ENCODE peak calls at places on chromosomes 4 and X, in ten cellular contexts. One of them, this sample, is unnamed. For H3K36me3, the result is how much of the 10 kb centered on the place peaks cover.

GRCh38 chrX:19840899-19841648 is 46.3 kb downstream of the SH3KBP1 start:
- DNase-seq in esophagus muscularis mucosa: no peak
- DNase-seq in cardiac muscle cell: no peak
- DNase-seq in endodermal cell: peak
- DNase-seq in bronchial epithelial cell: no peak
- DNase-seq in tibial nerve: no peak
- DNase-seq in GM06990: no peak
- DNase-seq in right atrium auricular region: no peak
- DNase-seq in OCI-LY7: peak
- DNase-seq in psoas muscle: no peak
- DNase-seq in this sample: no peak

GRCh38 chrX:133151320-133151719 is 54.4 kb upstream of the USP26 start:
- DNase-seq in cardiac muscle cell: no peak
- DNase-seq in bronchial epithelial cell: peak
- DNase-seq in psoas muscle: no peak
- DNase-seq in tibial nerve: no peak
- DNase-seq in OCI-LY7: no peak
- DNase-seq in endodermal cell: no peak
- DNase-seq in GM06990: no peak
- DNase-seq in right atrium auricular region: no peak
- DNase-seq in esophagus muscularis mucosa: no peak
- DNase-seq in this sample: no peak

GRCh38 chr4:147362868-147363440 is 117.9 kb upstream of the EDNRA start:
- DNase-seq in esophagus muscularis mucosa: no peak
- DNase-seq in tibial nerve: peak
- DNase-seq in psoas muscle: peak
- DNase-seq in OCI-LY7: no peak
- DNase-seq in bronchial epithelial cell: peak
- DNase-seq in right atrium auricular region: peak
- DNase-seq in endodermal cell: no peak
- DNase-seq in cardiac muscle cell: peak
- DNase-seq in GM06990: no peak
- DNase-seq in this sample: no peak

GRCh38 chrX:153477039-153477438 is 6.7 kb upstream of the HAUS7 start:
- DNase-seq in tibial nerve: no peak
- DNase-seq in esophagus muscularis mucosa: no peak
- DNase-seq in GM06990: no peak
- DNase-seq in bronchial epithelial cell: no peak
- DNase-seq in endodermal cell: no peak
- DNase-seq in cardiac muscle cell: no peak
- DNase-seq in psoas muscle: peak
- DNase-seq in right atrium auricular region: no peak
- DNase-seq in OCI-LY7: no peak
- DNase-seq in this sample: no peak

GRCh38 chr4:137312257-137312656 is 220.0 kb downstream of the PCDH18 start:
- DNase-seq in endodermal cell: no peak
- DNase-seq in esophagus muscularis mucosa: no peak
- DNase-seq in cardiac muscle cell: no peak
- DNase-seq in right atrium auricular region: no peak
- DNase-seq in tibial nerve: no peak
- DNase-seq in GM06990: no peak
- DNase-seq in OCI-LY7: no peak
- DNase-seq in psoas muscle: no peak
- DNase-seq in bronchial epithelial cell: peak
- DNase-seq in this sample: no peak

GRCh38 chr4:145438298-145438697 is 43.4 kb upstream of the SMAD1 start:
- DNase-seq in endodermal cell: no peak
- DNase-seq in psoas muscle: no peak
- DNase-seq in bronchial epithelial cell: no peak
- DNase-seq in esophagus muscularis mucosa: no peak
- DNase-seq in OCI-LY7: no peak
- DNase-seq in right atrium auricular region: no peak
- DNase-seq in cardiac muscle cell: no peak
- DNase-seq in tibial nerve: no peak
- DNase-seq in GM06990: no peak
- DNase-seq in this sample: no peak

GRCh38 chr4:106569151-106570029 is 200.8 kb upstream of the GIMD1 start:
- DNase-seq in cardiac muscle cell: no peak
- DNase-seq in tibial nerve: no peak
- DNase-seq in right atrium auricular region: no peak
- DNase-seq in psoas muscle: no peak
- DNase-seq in GM06990: no peak
- DNase-seq in OCI-LY7: no peak
- DNase-seq in bronchial epithelial cell: peak
- DNase-seq in esophagus muscularis mucosa: no peak
- DNase-seq in endodermal cell: no peak
- DNase-seq in this sample: no peak

GRCh38 chr4:188551156-188551555 is 411.9 kb downstream of the TRIML1 start:
- DNase-seq in cardiac muscle cell: no peak
- DNase-seq in OCI-LY7: no peak
- DNase-seq in esophagus muscularis mucosa: no peak
- DNase-seq in tibial nerve: no peak
- DNase-seq in right atrium auricular region: no peak
- DNase-seq in bronchial epithelial cell: no peak
- DNase-seq in endodermal cell: no peak
- DNase-seq in psoas muscle: no peak
- DNase-seq in GM06990: no peak
- DNase-seq in this sample: no peak

GRCh38 chr4:189313861-189314513 is 626.7 kb upstream of the FRG1 start:
- DNase-seq in right atrium auricular region: no peak
- DNase-seq in cardiac muscle cell: no peak
- DNase-seq in psoas muscle: no peak
- DNase-seq in esophagus muscularis mucosa: no peak
- DNase-seq in OCI-LY7: no peak
- DNase-seq in endodermal cell: no peak
- DNase-seq in GM06990: no peak
- DNase-seq in tibial nerve: no peak
- DNase-seq in bronchial epithelial cell: no peak
- DNase-seq in this sample: no peak

GRCh38 chr4:101527186-101527585 is 179.9 kb upstream of the PPP3CA start:
- DNase-seq in tibial nerve: no peak
- DNase-seq in right atrium auricular region: no peak
- DNase-seq in cardiac muscle cell: no peak
- DNase-seq in endodermal cell: no peak
- DNase-seq in psoas muscle: no peak
- DNase-seq in GM06990: peak
- DNase-seq in bronchial epithelial cell: peak
- DNase-seq in esophagus muscularis mucosa: no peak
- DNase-seq in OCI-LY7: no peak
- DNase-seq in this sample: no peak

GRCh38 chr4:104025251-104025650 is 305.5 kb upstream of the TACR3 start:
- DNase-seq in cardiac muscle cell: no peak
- DNase-seq in esophagus muscularis mucosa: no peak
- DNase-seq in psoas muscle: no peak
- DNase-seq in OCI-LY7: no peak
- DNase-seq in GM06990: no peak
- DNase-seq in endodermal cell: no peak
- DNase-seq in bronchial epithelial cell: no peak
- DNase-seq in tibial nerve: no peak
- DNase-seq in right atrium auricular region: no peak
- DNase-seq in this sample: no peak

GRCh38 chrX:136202889-136203288 is 48.3 kb downstream of the MAP7D3 start:
- DNase-seq in cardiac muscle cell: no peak
- DNase-seq in bronchial epithelial cell: no peak
- DNase-seq in endodermal cell: no peak
- DNase-seq in psoas muscle: no peak
- DNase-seq in GM06990: no peak
- DNase-seq in esophagus muscularis mucosa: no peak
- DNase-seq in tibial nerve: no peak
- DNase-seq in OCI-LY7: no peak
- DNase-seq in right atrium auricular region: no peak
- DNase-seq in this sample: no peak

GRCh38 chr4:100880012-100880411 is 362.2 kb upstream of the EMCN start:
- DNase-seq in psoas muscle: no peak
- DNase-seq in cardiac muscle cell: peak
- DNase-seq in OCI-LY7: no peak
- DNase-seq in endodermal cell: peak
- DNase-seq in right atrium auricular region: no peak
- DNase-seq in GM06990: no peak
- DNase-seq in esophagus muscularis mucosa: no peak
- DNase-seq in bronchial epithelial cell: no peak
- DNase-seq in tibial nerve: no peak
- DNase-seq in this sample: no peak

GRCh38 chr4:40550900-40551546 is 78.6 kb downstream of the RBM47 start:
- DNase-seq in endodermal cell: no peak
- DNase-seq in psoas muscle: no peak
- DNase-seq in GM06990: peak
- DNase-seq in OCI-LY7: peak
- DNase-seq in cardiac muscle cell: peak
- DNase-seq in tibial nerve: no peak
- DNase-seq in esophagus muscularis mucosa: no peak
- DNase-seq in bronchial epithelial cell: peak
- DNase-seq in right atrium auricular region: no peak
- DNase-seq in this sample: no peak

GRCh38 chr4:139042981-139043460 is 27.4 kb downstream of the NOCT start:
- DNase-seq in bronchial epithelial cell: no peak
- DNase-seq in OCI-LY7: no peak
- DNase-seq in esophagus muscularis mucosa: no peak
- DNase-seq in psoas muscle: no peak
- DNase-seq in right atrium auricular region: no peak
- DNase-seq in tibial nerve: no peak
- DNase-seq in cardiac muscle cell: no peak
- DNase-seq in endodermal cell: no peak
- DNase-seq in GM06990: no peak
- DNase-seq in this sample: no peak

GRCh38 chrX:54248309-54248708 is 65.3 kb upstream of the FAM120C start:
- DNase-seq in endodermal cell: no peak
- DNase-seq in psoas muscle: no peak
- DNase-seq in cardiac muscle cell: peak
- DNase-seq in OCI-LY7: peak
- DNase-seq in bronchial epithelial cell: peak
- DNase-seq in right atrium auricular region: no peak
- DNase-seq in tibial nerve: no peak
- DNase-seq in GM06990: no peak
- DNase-seq in esophagus muscularis mucosa: no peak
- DNase-seq in this sample: no peak
- TF ChIP-seq CTCF in endodermal cell: peak
- TF ChIP-seq CTCF in psoas muscle: peak
- TF ChIP-seq CTCF in cardiac muscle cell: peak
- TF ChIP-seq CTCF in OCI-LY7: peak
- TF ChIP-seq CTCF in bronchial epithelial cell: peak
- TF ChIP-seq CTCF in right atrium auricular region: peak
- TF ChIP-seq CTCF in tibial nerve: no peak
- TF ChIP-seq CTCF in GM06990: peak
- TF ChIP-seq CTCF in esophagus muscularis mucosa: no peak
- TF ChIP-seq CTCF in this sample: no peak

DNA sequence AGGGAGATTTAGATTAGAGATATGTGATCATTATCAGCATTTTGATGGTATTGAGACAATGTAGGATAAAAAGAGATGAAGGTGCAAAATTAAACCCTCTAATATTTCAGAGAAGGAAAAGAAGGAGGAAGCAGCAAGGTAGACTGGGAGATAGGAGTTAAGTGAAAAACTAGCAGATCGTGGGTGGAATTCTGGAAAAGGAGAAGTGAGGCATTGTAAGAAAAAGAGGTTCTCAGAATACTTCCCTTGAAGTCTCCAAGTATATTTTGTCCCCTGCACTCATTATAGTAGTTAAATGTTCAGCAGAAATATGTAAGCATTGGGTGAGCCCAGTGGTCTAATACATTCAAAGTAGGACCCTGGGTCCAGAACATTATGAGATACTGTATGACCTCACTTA is 30.3 kb downstream of the COPS4 start:
- DNase-seq in tibial nerve: no peak
- DNase-seq in right atrium auricular region: no peak
- DNase-seq in bronchial epithelial cell: no peak
- DNase-seq in GM06990: no peak
- DNase-seq in OCI-LY7: no peak
- DNase-seq in psoas muscle: no peak
- DNase-seq in cardiac muscle cell: no peak
- DNase-seq in esophagus muscularis mucosa: no peak
- DNase-seq in endodermal cell: no peak
- DNase-seq in this sample: no peak
- H3K36me3 ChIP-seq in tibial nerve: under half
- H3K36me3 ChIP-seq in right atrium auricular region: half or more
- H3K36me3 ChIP-seq in bronchial epithelial cell: under half
- H3K36me3 ChIP-seq in GM06990: under half
- H3K36me3 ChIP-seq in OCI-LY7: half or more
- H3K36me3 ChIP-seq in psoas muscle: under half
- H3K36me3 ChIP-seq in cardiac muscle cell: half or more
- H3K36me3 ChIP-seq in esophagus muscularis mucosa: half or more
- H3K36me3 ChIP-seq in endodermal cell: half or more
- H3K36me3 ChIP-seq in this sample: half or more

DNA sequence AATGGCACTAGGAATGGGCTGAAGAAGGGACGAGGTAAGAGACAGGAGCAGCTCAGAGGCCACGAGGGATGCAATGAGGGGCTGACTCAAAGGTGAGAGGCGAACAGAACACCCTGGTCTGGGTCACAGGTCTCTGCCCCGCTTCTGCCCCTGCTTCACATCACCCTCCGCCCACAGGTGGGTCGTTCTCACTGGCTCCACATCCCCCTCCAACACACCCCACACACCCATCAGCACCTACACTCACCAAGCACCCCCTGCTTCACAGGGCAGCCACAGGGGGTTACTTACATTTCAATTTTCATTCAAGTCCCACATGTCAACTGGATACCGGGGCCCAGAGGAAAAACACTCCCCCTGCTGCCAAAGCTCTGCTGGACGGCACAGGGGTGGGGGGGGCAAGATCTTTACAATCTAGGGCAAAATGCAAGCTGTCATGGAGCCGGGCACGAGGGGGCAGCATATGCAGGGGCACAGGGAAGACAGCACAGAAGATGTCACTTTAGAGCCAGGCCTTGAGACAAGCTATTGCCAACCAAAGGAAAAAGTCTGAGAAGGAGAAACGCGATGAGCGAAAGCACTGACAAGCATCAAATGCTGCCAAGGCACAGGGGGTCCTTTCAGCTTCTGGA is 94.1 kb downstream of the AFAP1 start:
- DNase-seq in cardiac muscle cell: no peak
- DNase-seq in psoas muscle: no peak
- DNase-seq in endodermal cell: peak
- DNase-seq in bronchial epithelial cell: no peak
- DNase-seq in esophagus muscularis mucosa: no peak
- DNase-seq in GM06990: no peak
- DNase-seq in tibial nerve: no peak
- DNase-seq in OCI-LY7: no peak
- DNase-seq in right atrium auricular region: no peak
- DNase-seq in this sample: no peak
- TF ChIP-seq CTCF in cardiac muscle cell: peak
- TF ChIP-seq CTCF in psoas muscle: no peak
- TF ChIP-seq CTCF in endodermal cell: peak
- TF ChIP-seq CTCF in bronchial epithelial cell: no peak
- TF ChIP-seq CTCF in esophagus muscularis mucosa: peak
- TF ChIP-seq CTCF in GM06990: peak
- TF ChIP-seq CTCF in tibial nerve: no peak
- TF ChIP-seq CTCF in OCI-LY7: no peak
- TF ChIP-seq CTCF in right atrium auricular region: peak
- TF ChIP-seq CTCF in this sample: no peak

DNA sequence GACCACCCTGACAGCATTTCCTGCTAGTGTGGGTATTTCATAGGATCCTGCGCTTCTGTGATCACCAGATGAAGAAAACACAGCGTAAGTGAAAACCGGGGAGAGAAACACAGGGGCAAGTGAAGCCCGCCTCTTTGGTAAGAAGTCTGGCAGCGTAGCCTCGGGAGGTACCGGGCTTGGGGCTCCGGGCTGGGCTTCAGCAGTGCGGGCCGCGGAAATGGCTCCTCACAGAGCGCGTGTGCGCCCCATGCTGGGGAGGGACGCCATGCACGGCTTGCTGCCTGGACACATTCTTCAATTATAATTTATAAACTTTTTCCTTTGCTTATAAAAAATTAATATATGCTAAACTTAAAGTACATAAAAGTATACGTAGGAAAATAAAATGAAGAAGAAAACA is 151.5 kb downstream of the AFAP1 start:
- DNase-seq in psoas muscle: no peak
- DNase-seq in endodermal cell: no peak
- DNase-seq in tibial nerve: no peak
- DNase-seq in OCI-LY7: no peak
- DNase-seq in cardiac muscle cell: no peak
- DNase-seq in right atrium auricular region: no peak
- DNase-seq in GM06990: no peak
- DNase-seq in esophagus muscularis mucosa: no peak
- DNase-seq in bronchial epithelial cell: no peak
- DNase-seq in this sample: peak
- H3K36me3 ChIP-seq in psoas muscle: under half
- H3K36me3 ChIP-seq in endodermal cell: under half
- H3K36me3 ChIP-seq in tibial nerve: under half
- H3K36me3 ChIP-seq in OCI-LY7: under half
- H3K36me3 ChIP-seq in cardiac muscle cell: under half
- H3K36me3 ChIP-seq in right atrium auricular region: under half
- H3K36me3 ChIP-seq in GM06990: under half
- H3K36me3 ChIP-seq in esophagus muscularis mucosa: under half
- H3K36me3 ChIP-seq in bronchial epithelial cell: under half
- H3K36me3 ChIP-seq in this sample: under half